ENCODE peak calls at places on chromosomes 12 and 14, in five cellular contexts. T is A549, V is PC-3, H is body of pancreas, G is cardiac muscle cell. F is an unnamed sample.

GRCh38 chr12:69284131-69284530 is 44.8 kb downstream of the CPSF6 start:
- DNase-seq in G (peak), V (peak), H (peak), T (peak), F (peak)

GRCh38 chr12:111158992-111159391 is 209.9 kb downstream of the PHETA1 start:
- DNase-seq in T (no peak), H (no peak), G (no peak), V (no peak), F (no peak)

GRCh38 chr14:68394719-68395117 is 398.1 kb downstream of the ZFP36L1 start:
- DNase-seq in V (no peak), G (no peak), T (no peak), H (no peak), F (no peak)

GRCh38 chr12:113149361-113150150 is at the start of gene CFAP73:
- DNase-seq in H (peak), V (peak), T (peak), G (peak), F (peak)

GRCh38 chr12:8081228-8081920 is 700 bp upstream of the NECAP1 start:
- DNase-seq in G (peak), T (peak), H (peak), V (no peak), F (no peak)

GRCh38 chr14:49982082-49982481 is 89.2 kb downstream of the ARF6 start:
- DNase-seq in V (no peak), T (no peak), G (no peak), H (no peak), F (no peak)

GRCh38 chr12:119369907-119370546 is 35.5 kb downstream of the CCDC60 start:
- DNase-seq in V (no peak), G (no peak), H (no peak), T (no peak), F (no peak)

GRCh38 chr12:45601888-45602287 is 127.6 kb upstream of the ARID2 start:
- DNase-seq in G (no peak), V (no peak), T (no peak), H (no peak), F (no peak)

GRCh38 chr12:46887870-46888269 is 62.1 kb upstream of the SLC38A4 start:
- DNase-seq in T (no peak), V (no peak), H (no peak), G (no peak), F (no peak)

GRCh38 chr14:55979096-55979495 is 139.1 kb upstream of the PELI2 start:
- DNase-seq in G (no peak), V (no peak), T (no peak), H (no peak), F (no peak)

GRCh38 chr14:103680491-103681231 is 34.6 kb downstream of the XRCC3 start:
- DNase-seq in T (no peak), V (no peak), G (no peak), H (no peak), F (no peak)

GRCh38 chr12:49838973-49839633 is 3.8 kb downstream of the BCDIN3D start:
- DNase-seq in H (peak), T (peak), V (peak), G (peak), F (no peak)

GRCh38 chr14:77026166-77026929 is 2.2 kb downstream of the IRF2BPL start:
- DNase-seq in G (peak), T (peak), V (peak), H (peak), F (no peak)

GRCh38 chr12:52633383-52633782 is 15.0 kb upstream of the KRT73 start:
- DNase-seq in V (no peak), H (no peak), T (no peak), G (no peak), F (no peak)

GRCh38 chr14:89787525-89787924 is 167.0 kb downstream of the EFCAB11 start:
- DNase-seq in H (no peak), T (no peak), G (no peak), V (peak), F (no peak)

GRCh38 chr12:113697646-113698504 is 226.2 kb upstream of the LHX5 start:
- DNase-seq in H (no peak), V (peak), T (no peak), G (no peak), F (no peak)

GRCh38 chr14:77058082-77058481 is 29.6 kb upstream of the IRF2BPL start:
- DNase-seq in T (no peak), V (no peak), H (no peak), G (no peak), F (no peak)

GRCh38 chr14:35403397-35404245 is 928 bp downstream of the NFKBIA start:
- DNase-seq in G (peak), V (peak), T (peak), H (peak), F (peak)

GRCh38 chr14:31894351-31894750 is 182.8 kb upstream of the ARHGAP5 start:
- DNase-seq in H (no peak), G (no peak), V (peak), T (no peak), F (no peak)

GRCh38 chr14:57009585-57010515 is 199.6 kb upstream of the OTX2 start:
- DNase-seq in H (no peak), V (no peak), T (no peak), G (peak), F (no peak)

GRCh38 chr12:50283924-50284236 is 560 bp upstream of the LIMA1 start:
- DNase-seq in V (no peak), H (peak), T (no peak), G (peak), F (no peak)

GRCh38 chr12:115771065-115771464 is 506.4 kb downstream of the MED13L start:
- DNase-seq in H (no peak), V (peak), T (peak), G (peak), F (no peak)

GRCh38 chr12:106840217-106840616 is 65.7 kb downstream of the RIC8B start:
- DNase-seq in H (peak), V (peak), G (peak), T (peak), F (peak)

GRCh38 chr12:28537474-28537873 is 347.2 kb downstream of the CCDC91 start:
- DNase-seq in T (no peak), V (no peak), H (no peak), G (no peak), F (no peak)

GRCh38 chr12:61956545-61956944 is 303.7 kb upstream of the USP15 start:
- DNase-seq in V (no peak), T (no peak), H (no peak), G (no peak), F (no peak)

GRCh38 chr14:78637903-78638302 is 467.7 kb downstream of the NRXN3 start:
- DNase-seq in V (no peak), H (no peak), G (no peak), T (no peak), F (no peak)

GRCh38 chr12:56020437-56021189 is at the start of gene IKZF4:
- DNase-seq in V (no peak), T (no peak), H (peak), G (peak), F (no peak)

GRCh38 chr12:78611504-78611903 is 253.1 kb upstream of the SYT1 start:
- DNase-seq in G (no peak), V (no peak), H (no peak), T (no peak), F (no peak)

GRCh38 chr12:49970658-49971057 is 2.1 kb upstream of the AQP6 start:
- DNase-seq in G (no peak), T (no peak), V (no peak), H (no peak), F (no peak)

GRCh38 chr14:95835331-95835730 is 41.3 kb upstream of the TUNAR start:
- DNase-seq in H (no peak), T (no peak), V (no peak), G (no peak), F (no peak)

GRCh38 chr12:53233671-53234091 is 1.7 kb upstream of the RARG start:
- DNase-seq in T (no peak), G (no peak), V (no peak), H (no peak), F (no peak)

GRCh38 chr12:18224745-18225144 is 36.6 kb upstream of the PIK3C2G start:
- DNase-seq in V (peak), T (peak), G (peak), H (no peak), F (no peak)

GRCh38 chr12:5650804-5651461 is 219.0 kb downstream of the NTF3 start:
- DNase-seq in G (no peak), V (no peak), H (no peak), T (no peak), F (no peak)

GRCh38 chr12:10171954-10172353 is at the start of gene OLR1:
- DNase-seq in V (no peak), G (no peak), H (no peak), T (no peak), F (no peak)

GRCh38 chr12:12439636-12440035 is 82.8 kb downstream of the BORCS5 start:
- DNase-seq in V (peak), H (peak), T (peak), G (no peak), F (no peak)

DNA sequence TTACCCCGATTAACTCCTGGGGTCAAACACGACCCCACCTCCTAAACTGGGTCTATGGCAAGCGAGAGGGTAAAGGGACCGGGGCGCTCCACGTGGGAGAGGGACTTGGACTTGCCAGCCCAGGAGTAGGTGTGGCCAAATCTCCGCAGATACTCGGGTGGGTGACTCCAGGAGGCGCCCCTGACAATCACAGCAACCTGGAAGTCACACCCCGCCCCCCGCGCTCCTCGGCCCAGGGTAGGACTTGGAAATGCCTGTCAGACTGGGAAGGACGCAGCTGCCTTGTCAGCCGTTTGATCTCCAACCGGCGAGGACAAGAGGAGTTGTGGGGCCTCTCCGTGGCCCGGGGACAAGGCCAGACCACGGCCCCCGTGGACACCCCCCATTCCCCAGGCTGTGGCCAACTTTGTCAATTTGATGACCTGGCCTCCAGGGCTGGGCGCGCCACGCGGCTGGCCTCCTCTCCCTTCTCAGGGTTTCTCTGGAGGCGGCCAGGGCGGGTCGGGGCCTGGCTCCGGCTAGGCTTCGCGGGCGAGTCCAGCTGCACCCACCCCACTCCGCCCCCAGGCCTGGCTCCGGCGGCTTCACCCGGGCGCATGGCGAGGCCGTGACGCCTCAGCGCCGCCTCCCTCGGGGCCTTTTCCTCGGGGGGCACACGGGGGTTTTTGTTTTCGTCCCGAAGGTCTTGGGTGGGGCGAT is 1.2 kb upstream of the BCL11B start:
- DNase-seq in T (peak), V (no peak), G (peak), H (no peak), F (no peak)
- H3K27ac ChIP-seq in T (peak), V (no peak), G (no peak), H (no peak), F (no peak)

GRCh38 chr14:24269368-24269767 is 2.0 kb downstream of the RABGGTA start:
- DNase-seq in G (no peak), H (no peak), V (no peak), T (no peak), F (no peak)

GRCh38 chr14:24268225-24268624 is 3.2 kb downstream of the RABGGTA start:
- DNase-seq in V (no peak), H (no peak), G (no peak), T (no peak), F (no peak)

GRCh38 chr14:24271134-24271833 is at the start of gene RABGGTA:
- DNase-seq in G (peak), V (peak), T (peak), H (peak), F (peak)

GRCh38 chr14:24270537-24271133 is 762 bp downstream of the RABGGTA start:
- DNase-seq in T (no peak), G (no peak), H (no peak), V (no peak), F (no peak)

GRCh38 chr14:24269910-24270536 is 1.4 kb downstream of the RABGGTA start:
- DNase-seq in H (no peak), T (no peak), G (no peak), V (no peak), F (no peak)
- H3K4me3 ChIP-seq in H (no peak), T (no peak), G (no peak), V (no peak), F (no peak)

GRCh38 chr12:66036317-66036716 is 94.2 kb downstream of the LLPH start:
- DNase-seq in G (peak), H (peak), T (peak), V (peak), F (peak)
- TF ChIP-seq CTCF in G (no peak), H (no peak), T (no peak), V (no peak), F (peak)

GRCh38 chr12:38695057-38695456 is 210.3 kb downstream of the CPNE8 start:
- DNase-seq in G (no peak), T (no peak), V (no peak), H (no peak), F (no peak)

GRCh38 chr12:38689704-38690103 is 215.7 kb downstream of the CPNE8 start:
- DNase-seq in T (no peak), G (no peak), V (peak), H (no peak), F (no peak)

DNA sequence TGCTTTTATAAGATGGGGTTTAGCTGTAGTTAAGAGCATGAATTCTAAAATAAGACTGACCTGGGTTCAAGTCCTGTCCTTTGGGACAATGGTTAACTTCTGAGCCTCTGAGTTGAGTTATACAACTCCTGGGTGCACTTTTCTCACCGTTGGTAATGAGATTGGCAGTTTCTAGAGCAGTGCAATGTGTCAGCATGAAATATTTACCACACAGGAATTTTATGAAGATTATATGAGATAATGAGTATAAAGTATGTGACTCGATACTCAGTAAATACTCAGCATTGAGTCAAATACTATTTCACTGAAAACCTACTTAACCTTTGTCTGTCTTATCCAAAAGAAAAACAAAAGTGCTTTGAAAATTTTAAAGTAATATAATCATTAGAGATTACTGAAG is 214.2 kb downstream of the CPNE8 start:
- DNase-seq in V (peak), T (no peak), H (no peak), G (no peak), F (no peak)
- H3K27ac ChIP-seq in V (no peak), T (no peak), H (no peak), G (no peak), F (no peak)

DNA sequence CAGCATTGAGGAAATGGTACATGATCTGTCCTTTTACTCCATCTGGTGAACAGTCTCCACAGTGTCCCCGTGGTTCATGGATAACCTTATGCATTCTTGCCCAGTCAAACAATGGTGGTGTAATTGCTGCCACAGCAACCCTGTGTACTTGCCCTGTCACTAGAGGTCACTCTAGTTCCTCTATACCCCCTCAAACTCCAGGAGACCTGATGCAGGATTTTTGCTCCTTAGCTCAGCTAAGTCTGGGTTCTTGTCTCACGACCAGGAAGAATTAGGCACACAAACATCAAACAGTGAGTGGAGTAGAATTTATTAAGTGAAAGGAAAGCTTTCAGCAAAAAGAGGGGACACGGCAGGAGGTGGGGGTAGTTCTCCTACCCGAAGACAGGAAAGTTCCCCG is 24.7 kb upstream of the EEA1 start:
- DNase-seq in G (no peak), V (no peak), T (no peak), H (no peak), F (no peak)
- H3K4me3 ChIP-seq in G (no peak), V (no peak), T (no peak), H (no peak), F (no peak)

GRCh38 chr14:22474730-22475351 is 114.2 kb downstream of the DAD1 start:
- DNase-seq in T (no peak), H (no peak), V (peak), G (no peak), F (no peak)

GRCh38 chr14:22472935-22473854 is 115.8 kb downstream of the DAD1 start:
- DNase-seq in T (peak), H (peak), V (peak), G (peak), F (no peak)

GRCh38 chr14:22469541-22470303 is 119.3 kb downstream of the DAD1 start:
- DNase-seq in H (no peak), G (no peak), V (no peak), T (no peak), F (no peak)

GRCh38 chr14:22472466-22472865 is 116.6 kb downstream of the DAD1 start:
- DNase-seq in V (no peak), H (no peak), G (no peak), T (no peak), F (no peak)

GRCh38 chr14:22471545-22472121 is 117.4 kb downstream of the DAD1 start:
- DNase-seq in T (peak), G (peak), V (peak), H (peak), F (no peak)
- TF ChIP-seq CTCF in T (peak), G (peak), V (peak), H (peak), F (peak)

DNA sequence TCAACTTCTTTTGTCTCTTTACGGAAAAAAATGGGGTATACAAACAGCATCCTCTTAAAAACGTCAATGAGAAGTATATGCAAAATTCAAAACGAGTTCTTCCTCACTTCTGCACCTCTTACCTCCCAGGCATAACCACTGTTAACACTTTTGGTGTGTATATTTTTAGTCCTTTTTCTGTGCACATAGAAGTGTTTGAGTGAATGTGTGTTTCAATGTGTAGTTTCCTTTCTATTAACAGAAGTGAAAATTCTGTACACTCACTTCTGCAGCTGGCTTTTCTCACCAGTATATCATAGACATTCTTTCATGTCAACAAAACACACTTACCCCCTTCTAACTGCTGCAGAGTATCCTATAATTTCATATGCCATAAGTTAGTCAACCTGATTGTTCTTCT is 5.4 kb downstream of the UBR7 start:
- DNase-seq in V (no peak), H (no peak), G (no peak), T (no peak), F (no peak)
- H3K27ac ChIP-seq in V (no peak), H (no peak), G (no peak), T (no peak), F (no peak)

GRCh38 chr12:48151103-48151771 is 6.1 kb downstream of the ASB8 start:
- DNase-seq in T (no peak), V (no peak), H (no peak), G (no peak), F (no peak)
- H3K4me3 ChIP-seq in T (no peak), V (no peak), H (no peak), G (no peak), F (no peak)

F was measured in AG04450.